ENCODE peak calls at places on chromosomes 4 and X, in eight cellular contexts. W is suprapubic skin, J is GM23248, V is tibial artery, X is lower lobe of right lung, N is PC-3, U is heart right ventricle, Q is HCT116. A is an unnamed sample.
A peak's percentile ranks its signal among the peaks of the same experiment; 100 is the strongest.

GRCh38 chr4:38275331-38275821 is 315.2 kb downstream of the PTTG2 start:
- DNase-seq in J (no peak), Q (peak; percentile 37), N (peak; percentile 73), U (no peak), X (peak; percentile 66), V (no peak), W (no peak), A (no peak)

GRCh38 chr4:56128231-56128630 is 179.5 kb downstream of the CEP135 start:
- DNase-seq in N (peak; percentile 62), W (no peak), X (no peak), U (no peak), J (peak; percentile 61), Q (no peak), V (no peak), A (no peak)

GRCh38 chr4:30553721-30554120 is 166.4 kb upstream of the PCDH7 start:
- DNase-seq in J (no peak), X (no peak), V (no peak), N (no peak), W (no peak), Q (no peak), U (no peak), A (no peak)

GRCh38 chr4:108544504-108544903 is 75.9 kb upstream of the RPL34 start:
- DNase-seq in W (no peak), Q (no peak), U (no peak), V (no peak), N (peak; percentile 77), J (peak; percentile 48), X (no peak), A (no peak)

GRCh38 chr4:6909113-6909969 is at the start of gene TBC1D14:
- DNase-seq in U (peak; percentile 89), V (peak; percentile 94), N (peak; percentile 66), J (peak; percentile 92), W (peak; percentile 95), X (peak; percentile 92), Q (peak; percentile 68), A (peak; percentile 86)

GRCh38 chr4:113278324-113278934 is 229.0 kb downstream of the ANK2 start:
- DNase-seq in Q (peak; percentile 76), J (peak; percentile 86), U (peak; percentile 34), V (peak; percentile 80), W (peak; percentile 80), X (peak; percentile 48), N (peak; percentile 74), A (peak; percentile 55)

GRCh38 chr4:128830906-128831525 is 21.5 kb downstream of the JADE1 start:
- DNase-seq in N (no peak), X (no peak), J (no peak), V (no peak), W (no peak), Q (no peak), U (no peak), A (no peak)

GRCh38 chr4:16226816-16227461 is 668 bp upstream of the TAPT1 start:
- DNase-seq in Q (no peak), J (peak; percentile 66), W (peak; percentile 76), V (peak; percentile 82), N (peak; percentile 25), X (peak; percentile 75), U (peak; percentile 61), A (peak; percentile 21)

GRCh38 chr4:75924309-75924708 is 16.5 kb downstream of the NAAA start:
- DNase-seq in U (no peak), W (no peak), N (no peak), Q (no peak), X (no peak), J (no peak), V (no peak), A (no peak)

GRCh38 chrX:1212532-1212931 is at the start of gene CRLF2:
- DNase-seq in N (peak; percentile 49), U (no peak), Q (peak; percentile 45), X (no peak), J (peak; percentile 9), V (no peak), W (peak; percentile 15), A (no peak)

GRCh38 chr4:54433686-54434085 is 204.6 kb downstream of the PDGFRA start:
- DNase-seq in V (no peak), J (peak; percentile 46), N (peak; percentile 59), W (no peak), X (no peak), Q (peak; percentile 3), U (no peak), A (no peak)

GRCh38 chr4:154389142-154389541 is 102.5 kb downstream of the DCHS2 start:
- DNase-seq in N (no peak), J (no peak), Q (no peak), V (no peak), X (no peak), U (no peak), W (no peak), A (no peak)

GRCh38 chr4:57442834-57443291 is 332.7 kb upstream of the IGFBP7 start:
- DNase-seq in X (no peak), U (peak; percentile 24), W (no peak), J (peak; percentile 52), Q (no peak), N (peak; percentile 78), V (no peak), A (no peak)

GRCh38 chr4:79764118-79764517 is 308.9 kb downstream of the ANTXR2 start:
- DNase-seq in Q (no peak), W (no peak), N (no peak), U (no peak), X (no peak), J (no peak), V (no peak), A (no peak)

GRCh38 chr4:54225671-54226398 is 3.3 kb upstream of the PDGFRA start:
- DNase-seq in Q (no peak), V (no peak), X (no peak), N (peak; percentile 49), W (no peak), J (peak; percentile 75), U (peak; percentile 29), A (no peak)

GRCh38 chr4:6467600-6467999 is 4.8 kb downstream of the PPP2R2C start:
- DNase-seq in J (no peak), X (no peak), N (no peak), U (no peak), Q (no peak), W (no peak), V (no peak), A (no peak)

GRCh38 chrX:51395807-51396728 is 63.4 kb downstream of the NUDT10 start:
- DNase-seq in V (no peak), Q (no peak), X (peak; percentile 39), J (peak; percentile 12), U (peak; percentile 36), W (no peak), N (no peak), A (peak; percentile 65)

GRCh38 chrX:111728096-111728495 is 47.1 kb downstream of the ALG13 start:
- DNase-seq in V (no peak), N (no peak), Q (no peak), J (peak; percentile 29), W (no peak), U (no peak), X (no peak), A (no peak)
- H3K36me3 ChIP-seq in V (peaks cover 9% of the 10 kb centered on the region), N (peaks cover 4% of the 10 kb centered on the region), Q (peaks cover 4% of the 10 kb centered on the region), J (peaks cover 15% of the 10 kb centered on the region), W (peaks cover 12% of the 10 kb centered on the region), U (peaks cover 94% of the 10 kb centered on the region), X (peaks cover 51% of the 10 kb centered on the region), A (no peaks in the 10 kb centered on the region)

GRCh38 chr4:105060628-105061027 is 86.0 kb upstream of the TET2 start:
- DNase-seq in Q (no peak), N (peak; percentile 68), V (no peak), X (no peak), U (no peak), J (no peak), W (no peak), A (no peak)

GRCh38 chr4:105061136-105061696 is 85.5 kb upstream of the TET2 start:
- DNase-seq in W (no peak), N (peak; percentile 85), U (no peak), V (no peak), J (no peak), X (no peak), Q (peak; percentile 28), A (no peak)

GRCh38 chr4:105058177-105058812 is 88.4 kb upstream of the TET2 start:
- DNase-seq in W (no peak), Q (peak; percentile 12), N (peak; percentile 75), J (no peak), X (no peak), V (no peak), U (no peak), A (no peak)

GRCh38 chr4:105059337-105059736 is 87.3 kb upstream of the TET2 start:
- DNase-seq in V (no peak), Q (no peak), W (no peak), X (no peak), U (no peak), J (no peak), N (peak; percentile 57), A (no peak)

GRCh38 chr4:105057370-105058096 is 89.1 kb upstream of the TET2 start:
- DNase-seq in N (no peak), X (no peak), J (no peak), U (no peak), Q (no peak), V (no peak), W (no peak), A (no peak)
- H3K4me1 ChIP-seq in N (peaks cover 46% of the 10 kb centered on the region), X (peaks cover 18% of the 10 kb centered on the region), J (no peaks in the 10 kb centered on the region), U (peaks cover 8% of the 10 kb centered on the region), Q (no peaks in the 10 kb centered on the region), V (no peaks in the 10 kb centered on the region), W (peaks cover 27% of the 10 kb centered on the region), A (peaks cover 8% of the 10 kb centered on the region)

DNA sequence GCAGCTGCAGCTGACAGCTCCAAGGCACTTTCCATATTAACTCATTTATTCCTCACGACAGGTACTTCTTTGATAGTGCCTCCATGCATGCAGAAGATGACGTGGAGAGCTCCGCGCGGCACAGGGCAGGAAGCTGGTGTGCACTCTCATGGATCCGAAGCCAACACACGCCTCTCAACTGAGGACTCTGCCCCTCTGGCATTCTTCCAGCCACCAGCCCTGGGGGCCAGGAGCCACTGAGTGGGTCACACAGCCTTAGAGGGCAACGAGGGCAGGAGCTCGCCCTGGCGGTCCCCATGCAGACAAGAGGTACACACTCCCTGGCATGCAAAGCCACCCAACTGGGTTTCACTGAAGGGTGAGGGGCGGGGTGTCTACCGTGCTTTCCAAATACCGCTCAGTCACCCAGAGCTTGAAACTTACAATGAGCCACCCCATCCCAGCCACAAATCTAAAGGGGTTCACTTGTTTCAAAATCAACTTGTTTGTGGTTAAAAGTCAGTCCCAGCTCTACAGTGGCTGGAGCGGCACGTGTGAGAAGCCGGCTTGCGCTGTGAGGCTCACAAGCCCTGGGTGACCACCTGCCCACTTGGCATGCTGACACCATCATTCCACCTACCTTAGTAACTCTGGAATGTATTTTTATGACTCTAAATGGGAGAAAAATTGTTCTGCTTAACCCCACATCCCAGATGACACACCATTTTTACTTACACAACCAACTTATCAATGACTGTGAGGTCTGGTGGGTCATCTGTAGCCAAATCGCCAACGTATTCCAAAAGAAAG is 16.2 kb downstream of the NOP14 start:
- DNase-seq in V (no peak), U (no peak), X (no peak), N (no peak), J (no peak), W (no peak), Q (no peak), A (no peak)
- H3K36me3 ChIP-seq in V (peaks cover 100% of the 10 kb centered on the region), U (peaks cover 98% of the 10 kb centered on the region), X (peaks cover 98% of the 10 kb centered on the region), N (peaks cover 39% of the 10 kb centered on the region), J (peaks cover 49% of the 10 kb centered on the region), W (peaks cover 100% of the 10 kb centered on the region), Q (peaks cover 77% of the 10 kb centered on the region), A (peaks cover 58% of the 10 kb centered on the region)

DNA sequence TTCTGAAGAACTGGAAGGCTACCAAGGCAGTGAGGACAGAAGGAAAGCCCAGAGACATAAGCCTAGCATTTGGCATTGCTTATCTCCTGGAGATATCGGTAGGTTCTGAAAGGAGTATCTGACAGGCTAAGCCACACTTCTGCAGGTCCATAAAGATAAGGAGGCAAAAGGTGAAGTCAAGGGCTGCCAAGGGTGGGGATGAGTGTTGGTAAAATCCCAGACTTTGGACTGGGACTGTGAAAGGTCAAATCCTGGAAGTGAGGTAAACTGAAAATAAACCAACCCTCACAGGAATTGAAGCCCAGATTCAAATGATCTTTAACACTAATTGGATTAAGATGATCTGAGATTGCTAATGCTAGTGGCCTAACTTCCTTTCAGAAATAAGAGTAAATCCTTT is 27.4 kb downstream of the GK start:
- DNase-seq in W (no peak), Q (no peak), J (no peak), X (no peak), U (no peak), N (no peak), V (no peak), A (no peak)
- H3K4me1 ChIP-seq in W (no peaks in the 10 kb centered on the region), Q (no peaks in the 10 kb centered on the region), J (no peaks in the 10 kb centered on the region), X (no peaks in the 10 kb centered on the region), U (no peaks in the 10 kb centered on the region), N (no peaks in the 10 kb centered on the region), V (no peaks in the 10 kb centered on the region), A (no peaks in the 10 kb centered on the region)